ENCODE peak calls at places on chromosome 7, in six cellular contexts. A is mesenchymal stem cell, V is IMR-90, G is H9, J is trophoblast cell, N is neuronal stem cell. Z is an unnamed sample.
A peak's percentile ranks its signal among the peaks of the same experiment; 100 is the strongest.

GRCh38 chr7:44565097-44565794 is 8.5 kb downstream of the DDX56 start:
- DNase-seq in A (peak; percentile 65), V (peak; percentile 49), G (peak; percentile 74), J (peak; percentile 81), N (peak; percentile 37), Z (peak; percentile 88)

GRCh38 chr7:6258440-6259182 is 13.8 kb downstream of the CYTH3 start:
- DNase-seq in A (peak; percentile 74), V (peak; percentile 79), G (no peak), J (no peak), N (no peak), Z (peak; percentile 23)

GRCh38 chr7:2757904-2758672 is 70.1 kb downstream of the AMZ1 start:
- DNase-seq in A (peak; percentile 100), V (peak; percentile 99), G (no peak), J (peak; percentile 95), N (no peak), Z (no peak)

GRCh38 chr7:45026013-45026412 is 26.0 kb downstream of the CCM2 start:
- DNase-seq in A (no peak), V (no peak), G (no peak), J (no peak), N (no peak), Z (no peak)

GRCh38 chr7:43572516-43573049 is 10.3 kb upstream of the STK17A start:
- DNase-seq in A (peak; percentile 99), V (peak; percentile 100), G (no peak), J (peak; percentile 42), N (no peak), Z (no peak)

GRCh38 chr7:21690717-21691116 is 147.9 kb downstream of the DNAH11 start:
- DNase-seq in A (no peak), V (no peak), G (no peak), J (peak; percentile 22), N (no peak), Z (no peak)

GRCh38 chr7:125683156-125683555 is 753.5 kb upstream of the POT1 start:
- DNase-seq in A (no peak), V (no peak), G (no peak), J (no peak), N (no peak), Z (no peak)

GRCh38 chr7:1567082-1567771 is 2.6 kb downstream of the PSMG3 start:
- DNase-seq in A (peak; percentile 72), V (peak; percentile 79), G (no peak), J (no peak), N (no peak), Z (no peak)

GRCh38 chr7:129453510-129454248 is 19.4 kb downstream of the STRIP2 start:
- DNase-seq in A (no peak), V (no peak), G (no peak), J (peak; percentile 99), N (no peak), Z (no peak)

GRCh38 chr7:44051611-44052220 is 7.2 kb downstream of the DBNL start:
- DNase-seq in A (no peak), V (no peak), G (no peak), J (no peak), N (no peak), Z (no peak)

GRCh38 chr7:19117870-19118608 is 603 bp upstream of the TWIST1 start:
- DNase-seq in A (peak; percentile 45), V (peak; percentile 21), G (peak; percentile 41), J (no peak), N (no peak), Z (peak; percentile 62)

GRCh38 chr7:106501605-106502580 is 159.1 kb downstream of the CCDC71L start:
- DNase-seq in A (no peak), V (no peak), G (no peak), J (no peak), N (no peak), Z (no peak)

GRCh38 chr7:134042307-134042706 is 84.8 kb upstream of the LRGUK start:
- DNase-seq in A (no peak), V (no peak), G (no peak), J (no peak), N (no peak), Z (no peak)

DNA sequence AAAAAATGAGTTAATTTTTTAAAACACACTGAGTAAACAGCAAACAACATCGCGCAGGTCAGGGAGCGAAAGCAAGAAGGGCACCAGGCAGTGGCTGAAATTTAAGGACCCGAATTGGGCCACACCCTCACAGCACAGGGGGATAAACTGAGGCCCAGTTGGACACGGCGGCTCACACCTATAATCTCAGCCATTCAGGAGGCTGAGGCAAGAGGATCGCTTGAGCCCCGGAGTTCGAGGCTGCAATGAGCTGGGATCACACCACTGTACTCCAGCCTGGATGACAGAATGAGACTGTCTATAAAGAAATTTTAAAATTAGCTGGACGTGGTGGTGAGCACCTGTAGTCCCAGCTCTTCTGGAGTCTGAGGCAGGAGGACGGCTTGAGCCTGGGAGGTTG is 69.6 kb downstream of the PDGFA start:
- DNase-seq in A (no peak), V (no peak), G (no peak), J (no peak), N (no peak), Z (no peak)
- H3K14ac ChIP-seq in A (no peak overlapping the region), V (no peak overlapping the region), G (no peak overlapping the region), J (no peak overlapping the region), N (no peak overlapping the region), Z (no peak overlapping the region)

DNA sequence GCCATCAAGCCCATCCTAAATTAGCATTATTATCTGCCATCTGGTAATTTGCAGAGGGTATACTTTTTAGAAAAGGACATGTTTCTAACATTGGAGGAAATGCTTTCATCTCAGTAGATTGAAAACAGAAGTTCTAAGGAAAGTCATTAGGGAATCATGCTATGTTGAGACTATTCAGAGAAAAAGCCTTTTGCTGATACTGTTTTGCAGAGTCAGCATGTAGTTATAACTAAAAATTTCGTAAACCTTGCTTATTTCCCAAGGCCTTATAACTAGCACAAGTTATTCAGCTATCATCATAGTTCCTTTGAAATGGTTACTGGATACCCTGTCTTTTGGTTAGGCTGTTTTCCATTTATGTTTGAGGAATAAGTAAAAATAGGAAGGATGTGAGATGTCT is 146.5 kb downstream of the WNT2 start:
- DNase-seq in A (no peak), V (no peak), G (no peak), J (no peak), N (no peak), Z (no peak)
- H3K14ac ChIP-seq in A (no peak overlapping the region), V (no peak overlapping the region), G (no peak overlapping the region), J (no peak overlapping the region), N (no peak overlapping the region), Z (no peak overlapping the region)

GRCh38 chr7:131745645-131746248 is 189.3 kb upstream of the PODXL start:
- DNase-seq in A (peak; percentile 14), V (peak; percentile 43), G (peak; percentile 85), J (peak; percentile 48), N (peak; percentile 54), Z (peak; percentile 86)
- H3K14ac ChIP-seq in A (no peak overlapping the region), V (no peak overlapping the region), G (no peak overlapping the region), J (no peak overlapping the region), N (no peak overlapping the region), Z (no peak overlapping the region)

GRCh38 chr7:114302858-114303257 is 111.8 kb upstream of the FOXP2 start:
- DNase-seq in A (no peak), V (no peak), G (no peak), J (peak; percentile 43), N (no peak), Z (no peak)
- H3K14ac ChIP-seq in A (no peak overlapping the region), V (no peak overlapping the region), G (no peak overlapping the region), J (no peak overlapping the region), N (no peak overlapping the region), Z (no peak overlapping the region)

GRCh38 chr7:28157311-28157710 is 23.3 kb downstream of the JAZF1 start:
- DNase-seq in A (no peak), V (no peak), G (no peak), J (no peak), N (no peak), Z (no peak)
- H3K14ac ChIP-seq in A (no peak overlapping the region), V (peak overlapping the region; percentile 77), G (no peak overlapping the region), J (no peak overlapping the region), N (no peak overlapping the region), Z (no peak overlapping the region)

GRCh38 chr7:26390016-26390415 is 98.4 kb downstream of the SNX10 start:
- DNase-seq in A (no peak), V (no peak), G (no peak), J (no peak), N (no peak), Z (no peak)

GRCh38 chr7:26397786-26398435 is 106.2 kb downstream of the SNX10 start:
- DNase-seq in A (peak; percentile 36), V (no peak), G (peak; percentile 73), J (no peak), N (peak; percentile 51), Z (no peak)

GRCh38 chr7:26397326-26397725 is 105.7 kb downstream of the SNX10 start:
- DNase-seq in A (no peak), V (no peak), G (no peak), J (no peak), N (no peak), Z (no peak)

GRCh38 chr7:26398436-26399308 is 107.0 kb downstream of the SNX10 start:
- DNase-seq in A (peak; percentile 52), V (peak; percentile 18), G (peak; percentile 63), J (peak; percentile 57), N (peak; percentile 76), Z (no peak)

GRCh38 chr7:26393855-26394254 is 102.2 kb downstream of the SNX10 start:
- DNase-seq in A (no peak), V (no peak), G (no peak), J (peak; percentile 32), N (no peak), Z (no peak)
- H3K14ac ChIP-seq in A (no peak overlapping the region), V (no peak overlapping the region), G (no peak overlapping the region), J (no peak overlapping the region), N (no peak overlapping the region), Z (no peak overlapping the region)

GRCh38 chr7:27194002-27194352 is 5.9 kb downstream of the HOXA13 start:
- DNase-seq in A (no peak), V (no peak), G (no peak), J (no peak), N (no peak), Z (no peak)

GRCh38 chr7:27196287-27196739 is 3.6 kb downstream of the HOXA13 start:
- DNase-seq in A (peak; percentile 71), V (peak; percentile 71), G (peak; percentile 72), J (peak; percentile 79), N (peak; percentile 67), Z (peak; percentile 90)

GRCh38 chr7:27192546-27193334 is 7.2 kb downstream of the HOXA13 start:
- DNase-seq in A (no peak), V (no peak), G (peak; percentile 30), J (no peak), N (no peak), Z (peak; percentile 68)

GRCh38 chr7:27193335-27194001 is 6.4 kb downstream of the HOXA13 start:
- DNase-seq in A (no peak), V (no peak), G (peak; percentile 43), J (no peak), N (no peak), Z (peak; percentile 49)

DNA sequence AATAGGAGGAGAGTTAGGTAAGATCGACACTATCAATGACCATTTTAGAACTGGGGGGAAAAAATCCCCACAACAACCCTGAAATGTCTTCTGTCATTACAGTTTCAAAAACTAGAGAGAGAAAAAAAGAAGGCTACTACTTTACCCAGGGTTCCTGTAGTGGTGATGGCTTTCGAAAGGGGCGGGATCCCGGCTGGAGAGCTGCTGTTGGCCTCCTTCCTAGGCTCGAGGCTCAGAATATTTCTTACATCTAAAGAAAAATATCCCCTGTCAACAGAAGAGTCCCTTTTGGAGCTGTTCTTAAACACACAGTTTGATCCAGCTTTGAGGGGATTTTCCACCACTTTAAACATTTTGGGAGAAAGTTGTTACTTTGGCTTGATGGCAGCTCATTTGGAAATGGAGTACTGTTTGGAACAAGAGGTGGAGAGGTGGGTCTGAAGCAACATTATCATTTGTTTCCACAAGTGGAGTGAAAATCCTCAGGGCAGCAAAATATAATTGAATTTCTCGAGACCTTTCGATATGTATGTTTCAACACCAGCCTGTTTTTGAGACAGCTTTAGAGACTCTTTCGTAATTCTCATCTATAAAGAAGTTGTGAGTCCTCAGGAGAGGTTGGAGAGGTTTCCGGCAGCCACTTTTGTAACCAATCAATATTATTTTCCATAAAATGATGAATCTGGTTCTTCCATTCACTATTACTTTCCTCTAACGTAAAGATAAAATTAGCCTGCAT is 5.1 kb downstream of the HOXA13 start:
- DNase-seq in A (no peak), V (no peak), G (peak; percentile 25), J (no peak), N (no peak), Z (no peak)
- H3K14ac ChIP-seq in A (no peak overlapping the region), V (no peak overlapping the region), G (no peak overlapping the region), J (no peak overlapping the region), N (no peak overlapping the region), Z (no peak overlapping the region)

Z was measured in H1.